ENCODE peak calls at places on chromosomes 1 and 21, in eight cellular contexts. K is left ventricle myocardium inferior; T is CD8-positive, alpha-beta T cell; U is nephron progenitor cell; B is GM13976; N is A673; C is progenitor cell of endocrine pancreas; Q is epithelial cell of esophagus. M is an unnamed sample.

GRCh38 chr1:199780948-199781347 is 246.6 kb upstream of the NR5A2 start:
- DNase-seq in N (no peak), B (no peak), C (no peak), Q (peak), K (no peak), U (no peak), T (no peak), M (peak)

GRCh38 chr21:42622284-42622683 is 31.1 kb upstream of the PDE9A start:
- DNase-seq in U (no peak), K (no peak), C (no peak), N (no peak), B (no peak), Q (no peak), T (no peak), M (no peak)

GRCh38 chr1:35659589-35659988 is 18.3 kb upstream of the PSMB2 start:
- DNase-seq in K (no peak), N (no peak), C (no peak), B (no peak), Q (no peak), T (no peak), U (no peak), M (no peak)

GRCh38 chr1:228445867-228446584 is 29.4 kb upstream of the TRIM17 start:
- DNase-seq in N (peak), C (peak), U (peak), B (peak), T (peak), Q (peak), K (no peak), M (no peak)

GRCh38 chr1:79355073-79355472 is 348.5 kb upstream of the ADGRL4 start:
- DNase-seq in U (no peak), T (no peak), C (no peak), Q (peak), N (no peak), B (no peak), K (no peak), M (peak)

GRCh38 chr1:70042090-70042716 is 163.2 kb downstream of the LRRC40 start:
- DNase-seq in U (no peak), K (no peak), T (no peak), C (no peak), Q (no peak), N (no peak), B (no peak), M (no peak)

GRCh38 chr1:247317702-247318101 is 14.0 kb downstream of the ZNF496 start:
- DNase-seq in U (no peak), Q (no peak), N (no peak), T (no peak), B (no peak), C (no peak), K (no peak), M (no peak)

GRCh38 chr1:98792123-98792522 is 130.6 kb downstream of the SNX7 start:
- DNase-seq in Q (no peak), N (no peak), B (no peak), C (no peak), T (no peak), U (no peak), K (no peak), M (no peak)

GRCh38 chr1:112501810-112502641 is 6.7 kb upstream of the WNT2B start:
- DNase-seq in Q (peak), N (peak), C (peak), B (peak), U (peak), K (peak), T (peak), M (peak)

GRCh38 chr21:16419188-16419874 is 689.5 kb downstream of the USP25 start:
- DNase-seq in B (no peak), Q (peak), N (no peak), U (peak), C (no peak), T (no peak), K (peak), M (peak)

GRCh38 chr1:173258484-173259264 is 51.5 kb upstream of the TNFSF4 start:
- DNase-seq in K (no peak), C (no peak), U (no peak), Q (no peak), N (no peak), T (no peak), B (no peak), M (no peak)

GRCh38 chr1:235112297-235113182 is 16.1 kb downstream of the TOMM20 start:
- DNase-seq in B (no peak), U (no peak), T (peak), N (no peak), K (no peak), C (no peak), Q (no peak), M (no peak)

GRCh38 chr1:225450491-225451191 is 22.8 kb upstream of the LBR start:
- DNase-seq in N (no peak), C (no peak), K (no peak), B (no peak), Q (peak), U (no peak), T (peak), M (no peak)

GRCh38 chr1:230744382-230744781 is 2.8 kb upstream of the CAPN9 start:
- DNase-seq in N (no peak), B (no peak), C (no peak), K (no peak), U (no peak), Q (peak), T (no peak), M (peak)

GRCh38 chr1:234543442-234544093 is 64.6 kb upstream of the TARBP1 start:
- DNase-seq in C (no peak), U (no peak), Q (no peak), K (peak), T (no peak), B (no peak), N (no peak), M (no peak)

GRCh38 chr1:31102501-31102950 is 37.0 kb upstream of the PUM1 start:
- DNase-seq in T (no peak), B (no peak), N (no peak), C (no peak), K (peak), Q (peak), U (no peak), M (peak)

GRCh38 chr21:36584980-36585940 is 105.3 kb upstream of the CLDN14 start:
- DNase-seq in T (peak), N (peak), C (no peak), K (no peak), Q (peak), B (no peak), U (no peak), M (no peak)

GRCh38 chr1:113197662-113198330 is 124.8 kb downstream of the LRIG2 start:
- DNase-seq in T (no peak), B (no peak), C (no peak), N (no peak), Q (no peak), U (no peak), K (no peak), M (no peak)

GRCh38 chr1:29090937-29091618 is 32.6 kb downstream of the TMEM200B start:
- DNase-seq in B (no peak), C (no peak), U (no peak), Q (no peak), N (no peak), T (no peak), K (no peak), M (no peak)

GRCh38 chr1:198497326-198498220 is 42.9 kb downstream of the ATP6V1G3 start:
- DNase-seq in K (no peak), B (no peak), U (no peak), N (peak), C (no peak), Q (peak), T (no peak), M (peak)

GRCh38 chr1:2481885-2482284 is 5.8 kb downstream of the PLCH2 start:
- DNase-seq in C (no peak), K (no peak), N (no peak), B (no peak), U (no peak), T (no peak), Q (peak), M (no peak)

GRCh38 chr1:179026813-179027664 is 1.3 kb downstream of the FAM20B start:
- DNase-seq in C (no peak), K (no peak), U (no peak), T (no peak), Q (no peak), N (peak), B (no peak), M (no peak)

GRCh38 chr1:236070753-236071152 is 5.9 kb upstream of the NID1 start:
- DNase-seq in T (no peak), U (no peak), K (no peak), N (no peak), B (no peak), C (no peak), Q (no peak), M (no peak)

GRCh38 chr1:94383966-94384408 is 34.2 kb upstream of the ABCD3 start:
- DNase-seq in Q (peak), K (no peak), T (no peak), B (no peak), N (no peak), C (no peak), U (no peak), M (no peak)

GRCh38 chr1:230392141-230392909 is 33.8 kb downstream of the PGBD5 start:
- DNase-seq in Q (no peak), U (no peak), C (no peak), K (no peak), N (no peak), T (no peak), B (no peak), M (no peak)

GRCh38 chr1:77866296-77866695 is 22.1 kb upstream of the NEXN start:
- DNase-seq in K (no peak), N (peak), B (no peak), Q (peak), C (no peak), U (no peak), T (no peak), M (no peak)

GRCh38 chr1:47401761-47402160 is 14.3 kb upstream of the FOXE3 start:
- DNase-seq in C (no peak), T (no peak), B (no peak), K (no peak), Q (no peak), N (no peak), U (no peak), M (no peak)
- TF ChIP-seq CTCF in C (no peak), T (no peak), B (no peak), K (no peak), Q (no peak), N (no peak), U (no peak), M (no peak)

GRCh38 chr1:17742590-17742989 is 12.5 kb upstream of the ACTL8 start:
- DNase-seq in T (no peak), U (no peak), Q (no peak), B (no peak), C (no peak), N (peak), K (no peak), M (peak)

GRCh38 chr1:17739050-17739449 is 16.1 kb upstream of the ACTL8 start:
- DNase-seq in U (no peak), N (no peak), B (no peak), C (no peak), T (no peak), Q (no peak), K (no peak), M (no peak)

GRCh38 chr1:17743925-17744324 is 11.2 kb upstream of the ACTL8 start:
- DNase-seq in K (no peak), Q (no peak), B (no peak), C (no peak), N (no peak), U (no peak), T (no peak), M (no peak)

GRCh38 chr1:17743028-17743706 is 12.0 kb upstream of the ACTL8 start:
- DNase-seq in Q (no peak), T (no peak), U (no peak), B (no peak), K (no peak), N (no peak), C (no peak), M (no peak)

GRCh38 chr1:17741052-17741451 is 14.1 kb upstream of the ACTL8 start:
- DNase-seq in C (no peak), T (no peak), U (no peak), N (no peak), B (no peak), Q (no peak), K (no peak), M (no peak)
- TF ChIP-seq CTCF in C (no peak), T (no peak), U (no peak), N (peak), B (no peak), Q (no peak), K (no peak), M (no peak)

GRCh38 chr1:154129392-154129970 is 25.4 kb downstream of the NUP210L start:
- DNase-seq in U (no peak), T (no peak), C (no peak), Q (peak), K (no peak), N (no peak), B (peak), M (no peak)
- TF ChIP-seq CTCF in U (no peak), T (no peak), C (no peak), Q (no peak), K (no peak), N (no peak), B (no peak), M (no peak)

DNA sequence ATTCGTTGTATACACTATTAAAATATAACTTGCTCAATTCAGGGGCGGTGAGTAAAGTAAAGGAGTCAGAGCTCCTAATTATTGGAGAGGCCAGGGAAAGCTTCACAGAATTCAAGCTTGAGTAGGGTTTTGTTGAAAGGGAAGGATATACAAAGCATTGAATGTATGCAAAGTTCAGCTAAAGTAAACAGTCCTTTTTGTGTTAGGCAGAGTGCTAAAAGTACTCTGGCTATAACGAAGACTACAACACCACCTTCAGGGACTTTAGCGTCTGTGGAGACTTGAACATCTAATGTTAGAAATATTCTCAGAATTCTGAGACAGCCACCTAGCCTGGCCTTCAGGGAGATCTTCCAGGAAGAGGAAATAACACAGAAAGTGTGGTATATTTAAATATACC is 1.1 kb downstream of the FALEC start:
- DNase-seq in C (no peak), K (no peak), U (no peak), T (no peak), Q (peak), B (peak), N (peak), M (no peak)
- TF ChIP-seq CTCF in C (no peak), K (no peak), U (no peak), T (no peak), Q (no peak), B (peak), N (peak), M (no peak)

GRCh38 chr1:53470155-53470554 is 11.0 kb downstream of the DMRTB1 start:
- DNase-seq in Q (peak), C (peak), K (peak), T (no peak), U (peak), N (peak), B (peak), M (peak)
- TF ChIP-seq CTCF in Q (peak), C (peak), K (peak), T (no peak), U (peak), N (peak), B (no peak), M (peak)

GRCh38 chr1:216566809-216567208 is 143.6 kb upstream of the USH2A start:
- DNase-seq in C (no peak), N (peak), K (no peak), Q (peak), U (no peak), B (no peak), T (no peak), M (peak)
- TF ChIP-seq CTCF in C (peak), N (peak), K (no peak), Q (peak), U (no peak), B (no peak), T (no peak), M (peak)

DNA sequence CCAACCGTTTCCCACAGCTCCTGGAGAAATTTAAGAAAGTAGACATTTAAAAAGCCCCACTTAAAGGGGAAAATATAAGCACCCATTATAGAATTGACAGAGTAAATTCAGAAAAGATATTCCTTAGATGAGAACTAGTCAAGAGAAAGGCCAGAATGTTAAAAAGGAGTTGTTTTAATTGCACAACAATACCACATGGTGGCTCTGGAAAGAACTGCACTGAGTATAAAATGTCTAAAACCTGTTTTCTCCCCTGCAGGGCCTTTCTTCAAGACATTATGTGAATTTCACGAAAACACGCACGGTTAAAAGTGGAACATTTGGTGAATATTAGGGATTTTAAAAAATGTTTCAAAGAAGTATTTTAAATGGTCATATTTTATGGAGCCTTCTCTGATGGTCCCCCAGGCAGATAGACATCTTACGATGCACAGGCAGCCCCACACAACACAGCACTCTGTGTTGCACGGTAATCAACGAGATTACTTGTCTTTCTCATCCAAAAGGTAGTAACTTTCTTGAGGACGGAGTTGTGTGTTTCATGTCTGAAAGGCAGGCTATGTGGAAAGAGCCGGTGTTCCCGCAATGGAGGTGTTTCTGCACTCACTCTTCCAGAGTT is 101.9 kb downstream of the PRRX1 start:
- DNase-seq in C (no peak), U (no peak), N (peak), Q (peak), T (no peak), K (no peak), B (no peak), M (peak)
- TF ChIP-seq CTCF in C (peak), U (peak), N (peak), Q (peak), T (no peak), K (peak), B (no peak), M (peak)

GRCh38 chr1:41218152-41218551 is 24.0 kb downstream of the SCMH1 start:
- DNase-seq in C (no peak), T (no peak), B (no peak), N (no peak), Q (no peak), U (no peak), K (no peak), M (no peak)

GRCh38 chr1:41221995-41222991 is 19.8 kb downstream of the SCMH1 start:
- DNase-seq in Q (peak), K (no peak), B (peak), N (no peak), U (no peak), T (no peak), C (no peak), M (no peak)

GRCh38 chr1:41215623-41216022 is 26.5 kb downstream of the SCMH1 start:
- DNase-seq in K (no peak), C (no peak), Q (no peak), N (no peak), U (no peak), B (no peak), T (no peak), M (no peak)

GRCh38 chr1:41217441-41217840 is 24.7 kb downstream of the SCMH1 start:
- DNase-seq in C (no peak), N (no peak), K (no peak), T (no peak), Q (no peak), B (no peak), U (no peak), M (no peak)
- TF ChIP-seq CTCF in C (no peak), N (no peak), K (no peak), T (no peak), Q (no peak), B (no peak), U (no peak), M (no peak)

GRCh38 chr1:182035097-182035770 is 26.3 kb downstream of the ZNF648 start:
- DNase-seq in T (no peak), K (no peak), U (no peak), B (no peak), Q (no peak), N (no peak), C (no peak), M (no peak)
- TF ChIP-seq CTCF in T (peak), K (peak), U (no peak), B (no peak), Q (no peak), N (peak), C (peak), M (no peak)

M was measured in astrocyte of the cerebellum.